ENCODE peak calls at places on chromosomes 7 and 10, in ten cellular contexts. G, E, N, Z, J, A, U, X, P and Q are unnamed samples.

GRCh38 chr7:135620980-135621850 is 41.1 kb upstream of the STMP1 start:
- DNase-seq in U (peak), G (peak), J (peak), A (peak), Z (peak), N (peak), P (peak), X (peak), E (peak), Q (no peak)

GRCh38 chr10:100485336-100485735 is 22.5 kb downstream of the WNT8B start:
- DNase-seq in J (no peak), Z (no peak), P (no peak), U (no peak), A (no peak), N (no peak), E (no peak), X (peak), G (no peak), Q (no peak)

GRCh38 chr10:88117227-88117626 is 253.8 kb downstream of the PTEN start:
- DNase-seq in E (no peak), G (no peak), J (no peak), U (peak), N (no peak), P (no peak), Z (no peak), A (no peak), X (no peak), Q (no peak)

GRCh38 chr10:12667006-12667405 is 317.7 kb downstream of the CAMK1D start:
- DNase-seq in P (no peak), G (no peak), X (no peak), U (no peak), A (no peak), J (no peak), N (no peak), Z (no peak), E (no peak), Q (no peak)

GRCh38 chr7:144818516-144818915 is 17.3 kb downstream of the TPK1 start:
- DNase-seq in A (no peak), U (no peak), N (no peak), J (no peak), G (no peak), X (no peak), Z (no peak), E (no peak), P (no peak), Q (no peak)

GRCh38 chr7:24595671-24596418 is 22.6 kb downstream of the PALS2 start:
- DNase-seq in N (no peak), E (no peak), A (no peak), X (no peak), J (no peak), Z (no peak), P (no peak), G (no peak), U (no peak), Q (no peak)

GRCh38 chr7:43954524-43955228 is 28.4 kb downstream of the UBE2D4 start:
- DNase-seq in A (peak), U (peak), X (peak), P (peak), J (peak), E (peak), Z (peak), G (peak), N (peak), Q (no peak)

GRCh38 chr7:20199015-20199737 is 18.0 kb downstream of the MACC1 start:
- DNase-seq in G (peak), Z (no peak), E (peak), A (peak), P (peak), N (peak), J (no peak), X (no peak), U (peak), Q (no peak)

GRCh38 chr7:93219877-93220276 is 6.4 kb downstream of the HEPACAM2 start:
- DNase-seq in G (no peak), E (no peak), N (no peak), U (no peak), A (no peak), P (no peak), X (no peak), Z (no peak), J (no peak), Q (no peak)

GRCh38 chr7:74305987-74306736 is 17.0 kb downstream of the CLIP2 start:
- DNase-seq in Z (no peak), X (no peak), J (no peak), E (no peak), A (no peak), N (no peak), G (no peak), P (no peak), U (no peak), Q (peak)

GRCh38 chr10:106577756-106578155 is 586.8 kb downstream of the SORCS1 start:
- DNase-seq in E (no peak), J (no peak), U (no peak), X (no peak), A (no peak), G (no peak), N (no peak), Z (no peak), P (no peak), Q (no peak)

GRCh38 chr10:23452010-23452655 is 13.3 kb downstream of the OTUD1 start:
- DNase-seq in U (no peak), G (no peak), Z (no peak), P (no peak), N (no peak), X (no peak), J (no peak), A (no peak), E (no peak), Q (no peak)

GRCh38 chr10:110872984-110873569 is 1.3 kb downstream of the PDCD4 start:
- DNase-seq in G (no peak), P (no peak), E (no peak), Z (no peak), J (no peak), A (no peak), U (no peak), X (peak), N (no peak), Q (no peak)

GRCh38 chr7:2109936-2110585 is 122.7 kb downstream of the MAD1L1 start:
- DNase-seq in U (peak), X (no peak), Z (peak), P (no peak), E (peak), J (peak), G (peak), N (peak), A (no peak), Q (no peak)

GRCh38 chr10:59079386-59080226 is 96.8 kb upstream of the PHYHIPL start:
- DNase-seq in E (no peak), A (peak), G (peak), J (no peak), N (peak), Z (peak), X (no peak), U (peak), P (no peak), Q (no peak)

GRCh38 chr7:105594034-105594433 is 12.7 kb upstream of the EFCAB10 start:
- DNase-seq in X (no peak), U (no peak), G (no peak), N (no peak), J (no peak), Z (no peak), P (peak), E (no peak), A (no peak), Q (no peak)

GRCh38 chr10:102009801-102010425 is 46.1 kb downstream of the ARMH3 start:
- DNase-seq in G (peak), X (peak), N (peak), Z (peak), P (peak), A (peak), U (peak), E (peak), J (peak), Q (no peak)

GRCh38 chr10:32982293-32982709 is 24.3 kb upstream of the ITGB1 start:
- DNase-seq in N (no peak), X (no peak), A (no peak), U (peak), Z (no peak), P (no peak), G (peak), E (peak), J (no peak), Q (no peak)

GRCh38 chr10:61901829-61902447 is 439 bp downstream of the ARID5B start:
- DNase-seq in X (peak), N (no peak), J (no peak), Z (peak), G (no peak), P (peak), U (peak), A (no peak), E (no peak), Q (peak)

GRCh38 chr10:62492012-62492869 is 118.1 kb downstream of the ZNF365 start:
- DNase-seq in P (no peak), J (peak), E (peak), Z (no peak), U (peak), G (peak), A (no peak), N (peak), X (peak), Q (no peak)

GRCh38 chr10:129809841-129810240 is 154.2 kb downstream of the EBF3 start:
- DNase-seq in N (no peak), X (no peak), U (no peak), E (no peak), J (no peak), G (no peak), Z (no peak), A (no peak), P (no peak), Q (no peak)

GRCh38 chr7:138935438-138936079 is 45.6 kb downstream of the KIAA1549 start:
- DNase-seq in E (peak), A (no peak), N (peak), J (peak), Z (peak), G (peak), X (peak), U (peak), P (peak), Q (no peak)

GRCh38 chr10:62934258-62934657 is 118.1 kb upstream of the EGR2 start:
- DNase-seq in Z (no peak), E (peak), X (no peak), A (no peak), N (no peak), P (peak), G (no peak), J (no peak), U (peak), Q (no peak)

GRCh38 chr10:14486777-14487510 is 156.2 kb upstream of the FRMD4A start:
- DNase-seq in U (peak), E (peak), X (peak), Z (no peak), J (no peak), N (no peak), G (no peak), P (peak), A (no peak), Q (no peak)

GRCh38 chr10:97025613-97026242 is 160.0 kb downstream of the SLIT1 start:
- DNase-seq in Z (peak), A (peak), P (peak), U (peak), G (peak), J (no peak), N (no peak), X (peak), E (peak), Q (peak)

GRCh38 chr7:4018917-4019316 is 663.2 kb upstream of the FOXK1 start:
- DNase-seq in U (no peak), A (no peak), P (no peak), X (no peak), Z (no peak), N (no peak), G (no peak), E (no peak), J (no peak), Q (no peak)

GRCh38 chr10:74371696-74372095 is 220.7 kb downstream of the ADK start:
- DNase-seq in P (no peak), N (no peak), J (no peak), G (peak), E (no peak), Z (no peak), A (no peak), U (peak), X (no peak), Q (no peak)

GRCh38 chr10:48287417-48288391 is 13.2 kb upstream of the FRMPD2 start:
- DNase-seq in E (peak), G (no peak), P (peak), U (no peak), Z (no peak), X (no peak), J (no peak), A (peak), N (no peak), Q (no peak)

GRCh38 chr10:100970914-100971811 is 1.9 kb downstream of the SEMA4G start:
- DNase-seq in E (peak), G (no peak), P (peak), N (no peak), Z (peak), U (no peak), X (no peak), A (peak), J (no peak), Q (no peak)

GRCh38 chr7:31335161-31335888 is 5.2 kb downstream of the NEUROD6 start:
- DNase-seq in Z (no peak), N (no peak), X (no peak), E (no peak), U (no peak), P (peak), G (no peak), A (no peak), J (no peak), Q (no peak)

GRCh38 chr10:99895867-99896266 is 113.4 kb downstream of the ABCC2 start:
- DNase-seq in N (no peak), E (no peak), J (no peak), A (no peak), P (no peak), U (no peak), Z (no peak), G (no peak), X (no peak), Q (no peak)

GRCh38 chr7:155373359-155374273 is 75.9 kb downstream of the INSIG1 start:
- DNase-seq in J (no peak), A (no peak), Z (no peak), E (no peak), X (peak), P (no peak), U (no peak), G (no peak), N (no peak), Q (no peak)

GRCh38 chr10:109978481-109978880 is 29.3 kb upstream of the ADD3 start:
- DNase-seq in P (peak), N (no peak), A (peak), E (peak), U (peak), J (no peak), G (peak), X (peak), Z (no peak), Q (peak)

GRCh38 chr7:117025891-117026290 is 72.6 kb downstream of the ST7 start:
- DNase-seq in E (no peak), N (no peak), U (no peak), P (no peak), X (no peak), Z (no peak), G (no peak), J (no peak), A (no peak), Q (no peak)

GRCh38 chr7:158470336-158470735 is 117.3 kb downstream of the PTPRN2 start:
- DNase-seq in J (no peak), X (no peak), U (no peak), N (no peak), P (no peak), E (no peak), A (no peak), G (no peak), Z (no peak), Q (no peak)

GRCh38 chr10:36362257-36362656 is 720.2 kb upstream of the FZD8 start:
- DNase-seq in U (no peak), X (no peak), J (no peak), P (no peak), E (no peak), Z (no peak), A (no peak), G (no peak), N (no peak), Q (no peak)

GRCh38 chr10:132439025-132439388 is 42.0 kb downstream of the PWWP2B start:
- DNase-seq in P (no peak), N (no peak), G (no peak), E (no peak), A (no peak), U (no peak), X (no peak), Z (no peak), J (no peak), Q (no peak)

GRCh38 chr10:52488606-52489485 is 174.8 kb downstream of the DKK1 start:
- DNase-seq in U (peak), G (peak), E (peak), X (peak), J (no peak), P (no peak), Z (no peak), N (peak), A (no peak), Q (no peak)
- TF ChIP-seq CTCF in U (peak), G (peak), E (peak), X (peak), J (peak), P (peak), Z (peak), N (peak), A (peak), Q (peak)

GRCh38 chr10:93175490-93175889 is 101.8 kb downstream of the CYP26A1 start:
- DNase-seq in J (no peak), G (no peak), N (no peak), P (no peak), U (no peak), A (no peak), Z (no peak), E (no peak), X (no peak), Q (no peak)
- TF ChIP-seq CTCF in J (no peak), G (no peak), N (no peak), P (no peak), U (no peak), A (no peak), Z (no peak), E (no peak), X (no peak), Q (no peak)

GRCh38 chr7:134547738-134548054 is 1.2 kb upstream of the AKR1B15 start:
- DNase-seq in Z (peak), P (peak), E (peak), U (peak), N (no peak), X (peak), G (peak), J (no peak), A (peak), Q (no peak)
- TF ChIP-seq CTCF in Z (no peak), P (no peak), E (no peak), U (no peak), N (no peak), X (no peak), G (no peak), J (no peak), A (no peak), Q (no peak)

DNA sequence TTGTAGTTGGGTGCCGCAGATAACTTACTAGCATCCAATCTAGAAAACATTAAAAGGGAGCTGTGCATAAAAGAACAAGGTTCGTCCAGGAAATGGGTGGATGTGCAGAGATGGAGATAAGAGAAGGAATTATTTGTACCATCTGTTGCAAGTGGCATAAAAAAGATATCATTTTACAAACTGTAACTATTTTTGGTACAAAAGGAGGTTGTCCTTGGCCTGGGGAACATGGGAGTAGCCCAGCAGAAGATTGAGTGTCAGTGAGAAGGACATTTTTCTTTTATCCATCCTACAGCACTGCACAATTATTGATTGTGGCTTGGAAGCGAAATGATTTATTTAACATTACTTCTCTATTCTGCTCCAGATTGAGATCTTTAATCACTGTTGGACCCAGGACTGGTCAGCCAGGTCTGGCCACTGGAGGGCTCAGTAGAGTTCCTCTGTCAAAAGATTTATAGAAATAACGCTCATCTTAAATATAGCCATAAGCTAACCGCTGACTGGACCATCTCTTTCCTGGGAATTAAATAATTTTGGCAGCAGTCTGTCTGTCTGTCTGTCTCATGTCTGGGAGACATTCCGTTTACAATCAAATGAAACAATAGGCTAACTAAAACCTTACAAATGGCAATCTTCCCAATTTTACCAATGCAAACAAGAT is 254.1 kb downstream of the KIAA1217 start:
- DNase-seq in A (no peak), J (no peak), P (peak), E (peak), G (no peak), Z (no peak), U (no peak), N (no peak), X (no peak), Q (no peak)
- TF ChIP-seq CTCF in A (no peak), J (peak), P (no peak), E (peak), G (peak), Z (peak), U (peak), N (peak), X (no peak), Q (no peak)

GRCh38 chr10:60338002-60338564 is 51.6 kb downstream of the ANK3 start:
- DNase-seq in X (no peak), A (no peak), Z (no peak), E (no peak), N (no peak), J (no peak), P (no peak), G (no peak), U (no peak), Q (no peak)
- TF ChIP-seq CTCF in X (no peak), A (no peak), Z (no peak), E (no peak), N (no peak), J (no peak), P (no peak), G (no peak), U (no peak), Q (no peak)

DNA sequence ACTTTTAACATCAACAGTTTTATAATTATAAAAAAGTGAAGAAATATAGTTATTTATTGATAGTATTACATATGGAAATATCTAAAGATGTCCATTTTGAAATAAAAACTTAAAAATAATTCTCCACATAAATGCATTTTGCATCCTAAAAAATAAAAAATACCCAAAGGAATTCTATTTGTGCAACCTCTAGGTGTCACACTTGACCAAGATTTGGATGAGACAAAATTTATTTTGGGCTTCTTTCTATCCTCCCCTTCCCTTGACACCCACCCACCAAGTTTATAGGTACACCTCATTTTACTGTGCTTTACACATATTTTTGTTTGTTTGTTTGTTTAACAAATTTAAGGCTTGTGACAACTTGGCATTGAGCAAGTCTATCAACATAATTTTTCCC is 3.3 kb upstream of the THSD7A start:
- DNase-seq in P (no peak), A (no peak), E (peak), G (no peak), N (no peak), Z (no peak), J (no peak), U (no peak), X (no peak), Q (no peak)
- TF ChIP-seq CTCF in P (peak), A (no peak), E (peak), G (peak), N (peak), Z (peak), J (peak), U (peak), X (peak), Q (no peak)

GRCh38 chr7:33459340-33459751 is 330.0 kb downstream of the BBS9 start:
- DNase-seq in J (peak), Z (no peak), N (peak), P (no peak), U (peak), G (peak), X (peak), A (no peak), E (peak), Q (no peak)
- TF ChIP-seq CTCF in J (peak), Z (peak), N (peak), P (no peak), U (peak), G (peak), X (peak), A (no peak), E (peak), Q (peak)